ENCODE peak calls at places on chromosomes 4 and X, in nine cellular contexts. I is activated CD4-positive, alpha-beta memory T cell treated with anti-CD3 and anti-CD28 coated beads, Interleukin-2, amount 10 ng/mL, durations not matched to agents 7 days and 5 days; R is anterior cingulate cortex; M is CD8-positive, alpha-beta memory T cell; U is colonic mucosa; S is activated T-cell treated with anti-CD3 and anti-CD28 coated beads, Interleukin-2, amount 50 U/mL, for 48 hours; G is EL; W is nucleus accumbens; B is GM04503. J is an unnamed sample.

GRCh38 chr4:24067367-24067766 is 177.5 kb upstream of the PPARGC1A start:
- DNase-seq in G (no peak), M (no peak), W (no peak), I (no peak), S (no peak), U (no peak), B (no peak), R (no peak), J (no peak)

GRCh38 chr4:40471923-40472322 is 136.8 kb downstream of the CHRNA9 start:
- DNase-seq in I (no peak), M (no peak), R (no peak), G (no peak), B (peak; percentile 18), S (no peak), W (no peak), U (no peak), J (no peak)

GRCh38 chr4:99404595-99405287 is 30.4 kb downstream of the ADH7 start:
- DNase-seq in S (no peak), B (peak; percentile 74), G (peak; percentile 89), R (no peak), W (no peak), U (no peak), I (peak; percentile 27), M (no peak), J (peak; percentile 80)

GRCh38 chr4:10727140-10727880 is 42.7 kb upstream of the CLNK start:
- DNase-seq in U (no peak), I (no peak), S (no peak), G (no peak), W (no peak), R (no peak), M (no peak), B (no peak), J (no peak)

GRCh38 chr4:127012549-127012948 is 620.2 kb upstream of the INTU start:
- DNase-seq in M (no peak), S (no peak), I (no peak), B (no peak), G (peak; percentile 48), R (no peak), W (no peak), U (no peak), J (peak; percentile 37)

GRCh38 chrX:134895785-134896184 is 95.0 kb upstream of the SMIM10 start:
- DNase-seq in R (no peak), S (no peak), W (no peak), M (no peak), I (no peak), U (no peak), G (no peak), B (no peak), J (no peak)

GRCh38 chr4:136748777-136749176 is 783.5 kb downstream of the PCDH18 start:
- DNase-seq in B (no peak), R (no peak), I (no peak), W (no peak), M (no peak), U (no peak), G (no peak), S (no peak), J (no peak)

GRCh38 chr4:29375716-29376115 is 1344.5 kb upstream of the PCDH7 start:
- DNase-seq in I (no peak), G (no peak), M (no peak), R (no peak), W (no peak), B (no peak), S (no peak), U (no peak), J (no peak)

GRCh38 chr4:140092094-140092820 is 61.7 kb downstream of the MAML3 start:
- DNase-seq in I (no peak), B (no peak), M (no peak), U (peak; percentile 62), S (no peak), G (peak; percentile 17), W (peak; percentile 12), R (no peak), J (no peak)

GRCh38 chr4:11720292-11720691 is 291.6 kb upstream of the HS3ST1 start:
- DNase-seq in G (no peak), S (no peak), R (no peak), I (no peak), M (no peak), B (no peak), W (no peak), U (no peak), J (no peak)

GRCh38 chr4:22129454-22130075 is 181.0 kb upstream of the KCNIP4 start:
- DNase-seq in R (no peak), S (peak; percentile 20), I (no peak), U (peak; percentile 25), W (no peak), G (peak; percentile 48), B (no peak), M (no peak), J (no peak)

GRCh38 chr4:168167714-168168284 is 75.5 kb downstream of the ANXA10 start:
- DNase-seq in M (no peak), S (no peak), G (no peak), I (no peak), U (no peak), W (no peak), B (no peak), R (no peak), J (no peak)

GRCh38 chr4:186170966-186171365 is 20.4 kb upstream of the CYP4V2 start:
- DNase-seq in S (no peak), R (no peak), G (no peak), M (no peak), W (no peak), I (no peak), B (no peak), U (no peak), J (no peak)

GRCh38 chr4:182246401-182247205 is 3.4 kb downstream of the TENM3 start:
- DNase-seq in G (no peak), S (no peak), W (no peak), I (no peak), U (no peak), B (no peak), M (no peak), R (peak; percentile 32), J (no peak)

GRCh38 chr4:109719604-109720003 is 10.3 kb downstream of the PLA2G12A start:
- DNase-seq in I (no peak), M (no peak), G (no peak), W (no peak), U (no peak), B (no peak), R (no peak), S (no peak), J (no peak)

GRCh38 chr4:34486964-34487363 is 1757.3 kb downstream of the ARAP2 start:
- DNase-seq in S (no peak), I (no peak), B (no peak), W (no peak), M (no peak), R (no peak), U (no peak), G (no peak), J (no peak)

GRCh38 chr4:15794905-15795304 is 16.8 kb downstream of the CD38 start:
- DNase-seq in M (no peak), U (no peak), R (no peak), W (no peak), I (no peak), B (no peak), G (no peak), S (no peak), J (no peak)

GRCh38 chrX:116317409-116317808 is 119.0 kb upstream of the SLC6A14 start:
- DNase-seq in M (no peak), R (no peak), W (peak; percentile 0), G (peak; percentile 14), U (peak; percentile 31), I (no peak), B (no peak), S (no peak), J (no peak)

GRCh38 chrX:18101087-18101486 is 119.6 kb downstream of the BEND2 start:
- DNase-seq in G (no peak), M (no peak), U (no peak), W (no peak), R (no peak), S (no peak), I (no peak), B (no peak), J (no peak)

GRCh38 chr4:21991050-21991449 is 42.5 kb upstream of the KCNIP4 start:
- DNase-seq in B (no peak), I (no peak), R (no peak), W (no peak), G (peak; percentile 29), U (peak; percentile 22), M (no peak), S (no peak), J (no peak)

GRCh38 chrX:27796640-27797257 is 11.0 kb upstream of the MAGEB10 start:
- DNase-seq in W (no peak), M (no peak), U (no peak), B (no peak), R (no peak), I (no peak), G (no peak), S (no peak), J (no peak)

GRCh38 chr4:18241744-18242143 is 220.2 kb upstream of the LCORL start:
- DNase-seq in U (no peak), M (no peak), I (no peak), S (no peak), W (no peak), B (no peak), G (no peak), R (no peak), J (no peak)

GRCh38 chrX:8743126-8743732 is 11.3 kb upstream of the ANOS1 start:
- DNase-seq in G (peak; percentile 41), S (peak; percentile 79), B (no peak), M (peak; percentile 40), W (peak; percentile 1), I (peak; percentile 52), U (peak; percentile 68), R (no peak), J (no peak)

GRCh38 chr4:6361076-6361784 is 91.6 kb downstream of the WFS1 start:
- DNase-seq in G (no peak), W (no peak), M (no peak), B (no peak), S (no peak), U (no peak), I (no peak), R (no peak), J (no peak)

GRCh38 chrX:49058794-49059193 is at the start of gene CCDC120:
- DNase-seq in S (no peak), G (no peak), M (no peak), I (no peak), R (no peak), B (no peak), W (no peak), U (peak; percentile 62), J (no peak)

GRCh38 chr4:7828926-7829325 is 110.7 kb downstream of the AFAP1 start:
- DNase-seq in G (peak; percentile 74), S (no peak), R (no peak), I (no peak), U (no peak), W (no peak), B (peak; percentile 52), M (no peak), J (no peak)

GRCh38 chr4:52751349-52751911 is at the start of gene ERVMER34-1:
- DNase-seq in U (peak; percentile 79), W (no peak), I (no peak), R (peak; percentile 24), S (peak; percentile 19), G (peak; percentile 33), M (no peak), B (no peak), J (no peak)

GRCh38 chr4:74751856-74752255 is 42.5 kb downstream of the BTC start:
- DNase-seq in S (no peak), I (no peak), G (no peak), W (no peak), M (no peak), R (no peak), U (no peak), B (no peak), J (no peak)

GRCh38 chr4:122665148-122665547 is 44.3 kb upstream of the IL21 start:
- DNase-seq in I (no peak), W (no peak), B (peak; percentile 92), G (peak; percentile 36), R (no peak), S (no peak), M (no peak), U (no peak), J (no peak)

GRCh38 chrX:47540754-47541538 is 20.1 kb upstream of the ARAF start:
- DNase-seq in W (peak; percentile 74), S (no peak), M (no peak), B (peak; percentile 72), U (peak; percentile 79), G (peak; percentile 86), I (no peak), R (peak; percentile 63), J (peak; percentile 63)

GRCh38 chrX:1463581-1464281 is 11.0 kb upstream of the ASMTL start:
- DNase-seq in W (no peak), B (no peak), G (no peak), I (peak; percentile 22), S (peak; percentile 27), R (no peak), U (no peak), M (no peak), J (no peak)

J was measured in HS-5.